ENCODE peak calls at places on chromosomes 1 and 21, in ten cellular contexts. S is PC-3; R is psoas muscle; M is dorsolateral prefrontal cortex; C is HCT116; X is thoracic aorta; A is WERI-Rb-1; E is CD8-positive, alpha-beta T cell; D is astrocyte; W is left ventricle myocardium inferior. Y is an unnamed sample.

GRCh38 chr1:145996433-145997155 is at the start of gene TXNIP:
- DNase-seq in S (peak; percentile 98), R (peak; percentile 100), M (peak; percentile 100), C (no peak), X (peak; percentile 98), A (peak; percentile 100), E (peak; percentile 96), D (peak; percentile 94), W (peak; percentile 99), Y (peak; percentile 82)

GRCh38 chr1:154178006-154178405 is 13.9 kb downstream of the TPM3 start:
- DNase-seq in S (no peak), R (no peak), M (peak; percentile 31), C (no peak), X (no peak), A (no peak), E (no peak), D (no peak), W (no peak), Y (no peak)

GRCh38 chr21:43892334-43892733 is 27.3 kb downstream of the AGPAT3 start:
- DNase-seq in S (no peak), R (no peak), M (no peak), C (no peak), X (no peak), A (no peak), E (no peak), D (no peak), W (no peak), Y (no peak)

GRCh38 chr21:36917487-36918158 is 48.8 kb downstream of the HLCS start:
- DNase-seq in S (peak; percentile 87), R (no peak), M (peak; percentile 41), C (no peak), X (no peak), A (peak; percentile 42), E (no peak), D (peak; percentile 35), W (no peak), Y (no peak)

GRCh38 chr21:28177008-28177603 is 815.6 kb downstream of the LTN1 start:
- DNase-seq in S (no peak), R (no peak), M (no peak), C (no peak), X (no peak), A (no peak), E (no peak), D (no peak), W (no peak), Y (no peak)

GRCh38 chr1:230176871-230177411 is 109.9 kb downstream of the GALNT2 start:
- DNase-seq in S (no peak), R (peak; percentile 83), M (peak; percentile 87), C (no peak), X (no peak), A (peak; percentile 95), E (no peak), D (no peak), W (peak; percentile 80), Y (no peak)

GRCh38 chr1:201876148-201876547 is 12.6 kb upstream of the SHISA4 start:
- DNase-seq in S (peak; percentile 22), R (no peak), M (no peak), C (no peak), X (no peak), A (peak; percentile 82), E (no peak), D (no peak), W (no peak), Y (no peak)

GRCh38 chr1:4701276-4701675 is 46.9 kb downstream of the AJAP1 start:
- DNase-seq in S (no peak), R (no peak), M (no peak), C (no peak), X (no peak), A (no peak), E (no peak), D (no peak), W (no peak), Y (no peak)

GRCh38 chr1:176531036-176531435 is 68.1 kb downstream of the PAPPA2 start:
- DNase-seq in S (no peak), R (no peak), M (no peak), C (no peak), X (no peak), A (no peak), E (no peak), D (no peak), W (no peak), Y (no peak)

GRCh38 chr1:161216945-161217712 is 2.0 kb downstream of the FCER1G start:
- DNase-seq in S (no peak), R (no peak), M (no peak), C (no peak), X (no peak), A (no peak), E (peak; percentile 32), D (peak; percentile 75), W (no peak), Y (no peak)

GRCh38 chr1:234600418-234601216 is 9.4 kb downstream of the IRF2BP2 start:
- DNase-seq in S (peak; percentile 43), R (no peak), M (peak; percentile 67), C (peak; percentile 51), X (no peak), A (peak; percentile 76), E (peak; percentile 20), D (no peak), W (peak; percentile 59), Y (no peak)

GRCh38 chr1:38991638-38992449 is 768 bp downstream of the AKIRIN1 start:
- DNase-seq in S (peak; percentile 45), R (no peak), M (no peak), C (no peak), X (no peak), A (peak; percentile 42), E (no peak), D (peak; percentile 16), W (peak; percentile 38), Y (no peak)

GRCh38 chr1:226004396-226004795 is 5.3 kb upstream of the SDE2 start:
- DNase-seq in S (no peak), R (no peak), M (no peak), C (no peak), X (no peak), A (no peak), E (no peak), D (no peak), W (no peak), Y (no peak)

GRCh38 chr1:8880068-8880676 is 1.7 kb upstream of the ENO1 start:
- DNase-seq in S (peak; percentile 93), R (no peak), M (no peak), C (no peak), X (peak; percentile 50), A (no peak), E (no peak), D (peak; percentile 96), W (no peak), Y (no peak)

GRCh38 chr1:32958827-32959226 is 5.8 kb downstream of the RNF19B start:
- DNase-seq in S (no peak), R (no peak), M (no peak), C (no peak), X (no peak), A (no peak), E (no peak), D (no peak), W (no peak), Y (no peak)

GRCh38 chr1:8026976-8027747 is 1.1 kb upstream of the ERRFI1 start:
- DNase-seq in S (peak; percentile 57), R (peak; percentile 56), M (no peak), C (no peak), X (no peak), A (no peak), E (no peak), D (no peak), W (no peak), Y (no peak)

GRCh38 chr1:226749467-226749866 is 10.4 kb upstream of the ITPKB start:
- DNase-seq in S (no peak), R (no peak), M (no peak), C (no peak), X (no peak), A (no peak), E (no peak), D (no peak), W (no peak), Y (no peak)

GRCh38 chr1:7019510-7019909 is 234.3 kb downstream of the CAMTA1 start:
- DNase-seq in S (no peak), R (no peak), M (no peak), C (no peak), X (no peak), A (no peak), E (no peak), D (no peak), W (no peak), Y (no peak)
- H3K27ac ChIP-seq in S (no peak overlapping the region), R (no peak overlapping the region), M (no peak overlapping the region), C (no peak overlapping the region), X (no peak overlapping the region), A (no peak overlapping the region), E (no peak overlapping the region), D (no peak overlapping the region), W (no peak overlapping the region), Y (no peak overlapping the region)

GRCh38 chr1:10768552-10768951 is 27.9 kb downstream of the CASZ1 start:
- DNase-seq in S (no peak), R (peak; percentile 26), M (no peak), C (no peak), X (no peak), A (no peak), E (no peak), D (no peak), W (no peak), Y (no peak)

GRCh38 chr1:10764296-10764798 is 32.1 kb downstream of the CASZ1 start:
- DNase-seq in S (no peak), R (no peak), M (no peak), C (no peak), X (no peak), A (no peak), E (no peak), D (no peak), W (no peak), Y (no peak)

GRCh38 chr1:10765304-10765703 is 31.1 kb downstream of the CASZ1 start:
- DNase-seq in S (no peak), R (no peak), M (no peak), C (no peak), X (no peak), A (no peak), E (no peak), D (no peak), W (no peak), Y (no peak)

GRCh38 chr1:10765734-10766478 is 30.5 kb downstream of the CASZ1 start:
- DNase-seq in S (peak; percentile 67), R (no peak), M (no peak), C (no peak), X (no peak), A (no peak), E (no peak), D (no peak), W (no peak), Y (peak; percentile 53)

GRCh38 chr1:10767282-10767681 is 29.2 kb downstream of the CASZ1 start:
- DNase-seq in S (no peak), R (peak; percentile 46), M (no peak), C (no peak), X (no peak), A (no peak), E (no peak), D (no peak), W (no peak), Y (no peak)
- H3K27ac ChIP-seq in S (no peak overlapping the region), R (no peak overlapping the region), M (no peak overlapping the region), C (no peak overlapping the region), X (no peak overlapping the region), A (no peak overlapping the region), E (no peak overlapping the region), D (no peak overlapping the region), W (peak overlapping the region; percentile 83), Y (no peak overlapping the region)

GRCh38 chr1:17023573-17023972 is 11.8 kb upstream of the ATP13A2 start:
- DNase-seq in S (no peak), R (no peak), M (no peak), C (no peak), X (no peak), A (no peak), E (no peak), D (no peak), W (no peak), Y (no peak)
- H3K27ac ChIP-seq in S (no peak overlapping the region), R (no peak overlapping the region), M (no peak overlapping the region), C (no peak overlapping the region), X (no peak overlapping the region), A (no peak overlapping the region), E (no peak overlapping the region), D (no peak overlapping the region), W (no peak overlapping the region), Y (no peak overlapping the region)

GRCh38 chr21:17406202-17406601 is 106.6 kb upstream of the CXADR start:
- DNase-seq in S (no peak), R (no peak), M (no peak), C (no peak), X (no peak), A (no peak), E (no peak), D (peak; percentile 14), W (no peak), Y (peak; percentile 44)
- H3K27ac ChIP-seq in S (no peak overlapping the region), R (no peak overlapping the region), M (no peak overlapping the region), C (no peak overlapping the region), X (no peak overlapping the region), A (no peak overlapping the region), E (no peak overlapping the region), D (no peak overlapping the region), W (no peak overlapping the region), Y (no peak overlapping the region)

Y was measured in epithelial cell of prostate.